ENCODE peak calls at places on chromosome 16, in nine cellular contexts. One of them, this sample, is unnamed.

GRCh38 chr16:17578921-17579876 is 108.4 kb upstream of the XYLT1 start:
- DNase-seq in K562: peak
- DNase-seq in transverse colon: peak
- DNase-seq in upper lobe of left lung: no peak
- DNase-seq in GM12878: peak
- DNase-seq in SK-N-SH: peak
- DNase-seq in HepG2: peak
- DNase-seq in stomach: peak
- DNase-seq in suprapubic skin: peak
- DNase-seq in this sample: peak

GRCh38 chr16:47866431-47866830 is 289.4 kb downstream of the ABCC12 start:
- DNase-seq in suprapubic skin: no peak
- DNase-seq in transverse colon: no peak
- DNase-seq in HepG2: no peak
- DNase-seq in stomach: no peak
- DNase-seq in GM12878: no peak
- DNase-seq in K562: no peak
- DNase-seq in SK-N-SH: no peak
- DNase-seq in upper lobe of left lung: no peak
- DNase-seq in this sample: no peak

GRCh38 chr16:78484509-78485058 is 385.1 kb downstream of the WWOX start:
- DNase-seq in HepG2: no peak
- DNase-seq in suprapubic skin: no peak
- DNase-seq in upper lobe of left lung: no peak
- DNase-seq in GM12878: no peak
- DNase-seq in SK-N-SH: no peak
- DNase-seq in transverse colon: no peak
- DNase-seq in stomach: no peak
- DNase-seq in K562: no peak
- DNase-seq in this sample: no peak

GRCh38 chr16:56871172-56871593 is 6.2 kb downstream of the SLC12A3 start:
- DNase-seq in transverse colon: peak
- DNase-seq in stomach: peak
- DNase-seq in GM12878: peak
- DNase-seq in suprapubic skin: no peak
- DNase-seq in HepG2: peak
- DNase-seq in K562: no peak
- DNase-seq in SK-N-SH: peak
- DNase-seq in upper lobe of left lung: no peak
- DNase-seq in this sample: no peak

GRCh38 chr16:106623-107324 is 28.7 kb downstream of the MPG start:
- DNase-seq in upper lobe of left lung: no peak
- DNase-seq in K562: peak
- DNase-seq in SK-N-SH: peak
- DNase-seq in GM12878: no peak
- DNase-seq in transverse colon: peak
- DNase-seq in HepG2: peak
- DNase-seq in suprapubic skin: no peak
- DNase-seq in stomach: peak
- DNase-seq in this sample: no peak

GRCh38 chr16:19393226-19394074 is 24.2 kb upstream of the TMC5 start:
- DNase-seq in HepG2: no peak
- DNase-seq in K562: no peak
- DNase-seq in SK-N-SH: no peak
- DNase-seq in suprapubic skin: no peak
- DNase-seq in transverse colon: peak
- DNase-seq in stomach: peak
- DNase-seq in GM12878: no peak
- DNase-seq in upper lobe of left lung: no peak
- DNase-seq in this sample: no peak

GRCh38 chr16:89031715-89032659 is 55.0 kb upstream of the CBFA2T3 start:
- DNase-seq in upper lobe of left lung: no peak
- DNase-seq in stomach: peak
- DNase-seq in K562: no peak
- DNase-seq in GM12878: peak
- DNase-seq in suprapubic skin: no peak
- DNase-seq in HepG2: no peak
- DNase-seq in transverse colon: peak
- DNase-seq in SK-N-SH: no peak
- DNase-seq in this sample: no peak

GRCh38 chr16:21157632-21158031 is 842 bp upstream of the LDAF1 start:
- DNase-seq in GM12878: no peak
- DNase-seq in upper lobe of left lung: no peak
- DNase-seq in transverse colon: no peak
- DNase-seq in K562: no peak
- DNase-seq in stomach: no peak
- DNase-seq in HepG2: no peak
- DNase-seq in suprapubic skin: peak
- DNase-seq in SK-N-SH: no peak
- DNase-seq in this sample: no peak

GRCh38 chr16:85979605-85980004 is 80.6 kb downstream of the IRF8 start:
- DNase-seq in transverse colon: peak
- DNase-seq in suprapubic skin: no peak
- DNase-seq in stomach: no peak
- DNase-seq in upper lobe of left lung: no peak
- DNase-seq in K562: peak
- DNase-seq in HepG2: no peak
- DNase-seq in SK-N-SH: no peak
- DNase-seq in GM12878: no peak
- DNase-seq in this sample: no peak

GRCh38 chr16:47058295-47059086 is 85.0 kb upstream of the DNAJA2 start:
- DNase-seq in suprapubic skin: peak
- DNase-seq in SK-N-SH: no peak
- DNase-seq in transverse colon: peak
- DNase-seq in GM12878: no peak
- DNase-seq in HepG2: peak
- DNase-seq in K562: no peak
- DNase-seq in upper lobe of left lung: no peak
- DNase-seq in stomach: no peak
- DNase-seq in this sample: peak

GRCh38 chr16:52581530-52581929 is 34.6 kb upstream of the TOX3 start:
- DNase-seq in SK-N-SH: no peak
- DNase-seq in upper lobe of left lung: no peak
- DNase-seq in HepG2: peak
- DNase-seq in K562: no peak
- DNase-seq in stomach: no peak
- DNase-seq in GM12878: no peak
- DNase-seq in transverse colon: no peak
- DNase-seq in suprapubic skin: no peak
- DNase-seq in this sample: no peak

GRCh38 chr16:10897134-10897533 is 20.1 kb downstream of the CIITA start:
- DNase-seq in upper lobe of left lung: no peak
- DNase-seq in stomach: no peak
- DNase-seq in suprapubic skin: no peak
- DNase-seq in SK-N-SH: no peak
- DNase-seq in transverse colon: no peak
- DNase-seq in HepG2: no peak
- DNase-seq in GM12878: no peak
- DNase-seq in K562: no peak
- DNase-seq in this sample: no peak

GRCh38 chr16:46727184-46727583 is 21.0 kb downstream of the MYLK3 start:
- DNase-seq in upper lobe of left lung: no peak
- DNase-seq in HepG2: no peak
- DNase-seq in GM12878: no peak
- DNase-seq in K562: no peak
- DNase-seq in stomach: no peak
- DNase-seq in suprapubic skin: peak
- DNase-seq in transverse colon: no peak
- DNase-seq in SK-N-SH: no peak
- DNase-seq in this sample: no peak

GRCh38 chr16:89193021-89193575 is 7.2 kb downstream of the SLC22A31 start:
- DNase-seq in K562: peak
- DNase-seq in suprapubic skin: peak
- DNase-seq in transverse colon: peak
- DNase-seq in HepG2: peak
- DNase-seq in upper lobe of left lung: peak
- DNase-seq in stomach: peak
- DNase-seq in GM12878: no peak
- DNase-seq in SK-N-SH: peak
- DNase-seq in this sample: no peak

GRCh38 chr16:4976611-4977145 is 18.5 kb downstream of the SEC14L5 start:
- DNase-seq in SK-N-SH: no peak
- DNase-seq in GM12878: no peak
- DNase-seq in transverse colon: peak
- DNase-seq in suprapubic skin: no peak
- DNase-seq in HepG2: peak
- DNase-seq in K562: no peak
- DNase-seq in upper lobe of left lung: no peak
- DNase-seq in stomach: peak
- DNase-seq in this sample: no peak

GRCh38 chr16:27232061-27232841 is 28.9 kb downstream of the KDM8 start:
- DNase-seq in upper lobe of left lung: no peak
- DNase-seq in HepG2: no peak
- DNase-seq in SK-N-SH: no peak
- DNase-seq in transverse colon: peak
- DNase-seq in stomach: no peak
- DNase-seq in suprapubic skin: no peak
- DNase-seq in K562: no peak
- DNase-seq in GM12878: peak
- DNase-seq in this sample: peak

GRCh38 chr16:750454-750853 is 9.7 kb upstream of the CIAO3 start:
- DNase-seq in upper lobe of left lung: no peak
- DNase-seq in K562: no peak
- DNase-seq in transverse colon: no peak
- DNase-seq in GM12878: no peak
- DNase-seq in stomach: no peak
- DNase-seq in SK-N-SH: no peak
- DNase-seq in suprapubic skin: no peak
- DNase-seq in HepG2: no peak
- DNase-seq in this sample: no peak

GRCh38 chr16:66334856-66335255 is 31.6 kb upstream of the CDH5 start:
- DNase-seq in SK-N-SH: no peak
- DNase-seq in GM12878: no peak
- DNase-seq in transverse colon: no peak
- DNase-seq in suprapubic skin: no peak
- DNase-seq in K562: no peak
- DNase-seq in upper lobe of left lung: no peak
- DNase-seq in stomach: no peak
- DNase-seq in HepG2: no peak
- DNase-seq in this sample: no peak

GRCh38 chr16:3766177-3766576 is 48.9 kb upstream of the TRAP1 start:
- DNase-seq in GM12878: no peak
- DNase-seq in stomach: no peak
- DNase-seq in transverse colon: no peak
- DNase-seq in suprapubic skin: no peak
- DNase-seq in SK-N-SH: no peak
- DNase-seq in K562: peak
- DNase-seq in HepG2: no peak
- DNase-seq in upper lobe of left lung: no peak
- DNase-seq in this sample: no peak
- TF ChIP-seq POLR2AphosphoS5 in GM12878: no peak
- TF ChIP-seq POLR2AphosphoS5 in stomach: no peak
- TF ChIP-seq POLR2AphosphoS5 in transverse colon: no peak
- TF ChIP-seq POLR2AphosphoS5 in suprapubic skin: no peak
- TF ChIP-seq POLR2AphosphoS5 in SK-N-SH: no peak
- TF ChIP-seq POLR2AphosphoS5 in K562: no peak
- TF ChIP-seq POLR2AphosphoS5 in HepG2: no peak
- TF ChIP-seq POLR2AphosphoS5 in upper lobe of left lung: no peak
- TF ChIP-seq POLR2AphosphoS5 in this sample: no peak

DNA sequence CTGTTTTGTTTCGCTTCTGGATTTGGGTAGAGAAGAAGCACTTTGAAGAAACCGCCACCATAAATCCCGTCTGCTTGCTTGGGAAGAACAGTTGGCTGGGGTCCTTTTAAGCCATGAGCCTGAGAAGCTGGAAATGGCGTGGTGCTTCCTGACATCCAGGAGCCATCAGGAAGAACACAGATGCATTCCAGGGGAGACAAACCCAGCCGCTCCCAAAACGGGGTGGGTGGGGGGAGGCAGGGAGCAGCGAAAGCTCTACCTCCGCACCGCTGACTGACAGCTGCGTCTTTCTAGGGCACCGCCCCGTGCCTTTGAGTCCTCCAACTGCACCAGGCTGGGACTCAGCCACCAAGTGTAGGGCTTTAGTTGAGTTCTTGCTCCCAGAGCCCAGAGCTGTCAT is 91.6 kb downstream of the ZDHHC7 start:
- DNase-seq in GM12878: no peak
- DNase-seq in K562: peak
- DNase-seq in transverse colon: no peak
- DNase-seq in stomach: no peak
- DNase-seq in SK-N-SH: no peak
- DNase-seq in HepG2: no peak
- DNase-seq in suprapubic skin: no peak
- DNase-seq in upper lobe of left lung: no peak
- DNase-seq in this sample: peak
- TF ChIP-seq EP300 in GM12878: no peak
- TF ChIP-seq EP300 in K562: no peak
- TF ChIP-seq EP300 in transverse colon: no peak
- TF ChIP-seq EP300 in stomach: no peak
- TF ChIP-seq EP300 in SK-N-SH: no peak
- TF ChIP-seq EP300 in HepG2: no peak
- TF ChIP-seq EP300 in suprapubic skin: no peak
- TF ChIP-seq EP300 in upper lobe of left lung: no peak
- TF ChIP-seq EP300 in this sample: no peak

GRCh38 chr16:12459401-12459791 is 344.3 kb downstream of the CPPED1 start:
- DNase-seq in suprapubic skin: no peak
- DNase-seq in upper lobe of left lung: no peak
- DNase-seq in HepG2: no peak
- DNase-seq in GM12878: no peak
- DNase-seq in stomach: peak
- DNase-seq in SK-N-SH: no peak
- DNase-seq in transverse colon: peak
- DNase-seq in K562: no peak
- DNase-seq in this sample: peak
- TF ChIP-seq POLR2AphosphoS5 in suprapubic skin: no peak
- TF ChIP-seq POLR2AphosphoS5 in upper lobe of left lung: no peak
- TF ChIP-seq POLR2AphosphoS5 in HepG2: no peak
- TF ChIP-seq POLR2AphosphoS5 in GM12878: no peak
- TF ChIP-seq POLR2AphosphoS5 in stomach: no peak
- TF ChIP-seq POLR2AphosphoS5 in SK-N-SH: no peak
- TF ChIP-seq POLR2AphosphoS5 in transverse colon: no peak
- TF ChIP-seq POLR2AphosphoS5 in K562: no peak
- TF ChIP-seq POLR2AphosphoS5 in this sample: no peak

DNA sequence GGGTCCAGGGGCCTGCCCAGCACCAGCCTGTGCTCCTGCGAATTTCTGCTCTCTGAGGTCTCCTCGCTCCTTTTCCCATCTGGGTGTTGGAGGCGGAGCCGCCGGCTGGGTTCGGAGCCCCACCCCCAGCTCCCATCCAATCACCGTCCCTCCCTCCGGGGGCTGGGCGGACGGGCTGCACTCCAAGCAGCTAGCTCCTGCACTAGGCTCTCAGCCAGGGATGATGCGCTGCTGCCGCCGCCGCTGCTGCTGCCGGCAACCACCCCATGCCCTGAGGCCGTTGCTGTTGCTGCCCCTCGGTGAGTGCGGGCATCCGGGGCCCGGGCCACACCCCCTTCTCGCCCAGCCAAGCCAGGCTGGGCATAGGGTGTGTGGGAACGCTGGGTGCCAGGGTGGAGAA is at the start of gene NRN1L:
- DNase-seq in stomach: peak
- DNase-seq in transverse colon: peak
- DNase-seq in SK-N-SH: peak
- DNase-seq in K562: peak
- DNase-seq in upper lobe of left lung: peak
- DNase-seq in suprapubic skin: peak
- DNase-seq in HepG2: no peak
- DNase-seq in GM12878: no peak
- DNase-seq in this sample: peak
- TF ChIP-seq EP300 in stomach: no peak
- TF ChIP-seq EP300 in transverse colon: no peak
- TF ChIP-seq EP300 in SK-N-SH: no peak
- TF ChIP-seq EP300 in K562: no peak
- TF ChIP-seq EP300 in upper lobe of left lung: no peak
- TF ChIP-seq EP300 in suprapubic skin: no peak
- TF ChIP-seq EP300 in HepG2: no peak
- TF ChIP-seq EP300 in GM12878: no peak
- TF ChIP-seq EP300 in this sample: no peak

This sample was measured in sigmoid colon.